ENCODE peak calls at places on chromosome 1, in nine cellular contexts. T is adrenal gland; J is RWPE2; Q is IMR-90; Z is H9; V is naive thymus-derived CD4-positive, alpha-beta T cell; B is neuronal stem cell; G is ovary; R is aorta. L is an unnamed sample. For H3K4me1, the result is how much of the 10 kb centered on the place peaks cover.

GRCh38 chr1:51986718-51987117 is 3.8 kb downstream of the RAB3B start:
- DNase-seq in T (no peak), J (no peak), Q (no peak), Z (no peak), V (no peak), B (no peak), G (no peak), R (no peak), L (no peak)

GRCh38 chr1:9850442-9851162 is 26.8 kb upstream of the CLSTN1 start:
- DNase-seq in T (no peak), J (no peak), Q (no peak), Z (peak), V (no peak), B (no peak), G (no peak), R (no peak), L (no peak)

GRCh38 chr1:1400576-1401456 is 1.7 kb upstream of the CCNL2 start:
- DNase-seq in T (no peak), J (no peak), Q (peak), Z (no peak), V (no peak), B (no peak), G (no peak), R (no peak), L (no peak)

GRCh38 chr1:161487483-161487827 is 17.8 kb upstream of the FCGR2A start:
- DNase-seq in T (peak), J (no peak), Q (peak), Z (no peak), V (no peak), B (no peak), G (no peak), R (peak), L (no peak)

GRCh38 chr1:81377406-81377805 is 423.3 kb upstream of the ADGRL2 start:
- DNase-seq in T (no peak), J (no peak), Q (no peak), Z (peak), V (no peak), B (no peak), G (no peak), R (no peak), L (no peak)

GRCh38 chr1:86429830-86430229 is 5.9 kb downstream of the CLCA2 start:
- DNase-seq in T (peak), J (no peak), Q (peak), Z (no peak), V (no peak), B (no peak), G (peak), R (peak), L (peak)

GRCh38 chr1:173988068-173988467 is 34.1 kb downstream of the RC3H1 start:
- DNase-seq in T (no peak), J (no peak), Q (no peak), Z (no peak), V (no peak), B (no peak), G (no peak), R (no peak), L (no peak)

GRCh38 chr1:66489972-66490601 is 43.9 kb upstream of the SGIP1 start:
- DNase-seq in T (no peak), J (no peak), Q (peak), Z (no peak), V (no peak), B (no peak), G (no peak), R (no peak), L (no peak)

GRCh38 chr1:197439708-197440107 is 171.7 kb downstream of the CRB1 start:
- DNase-seq in T (no peak), J (no peak), Q (no peak), Z (no peak), V (no peak), B (no peak), G (no peak), R (no peak), L (no peak)

GRCh38 chr1:160567858-160568682 is 11.2 kb downstream of the CD84 start:
- DNase-seq in T (no peak), J (no peak), Q (no peak), Z (no peak), V (no peak), B (no peak), G (no peak), R (no peak), L (no peak)

GRCh38 chr1:201223852-201224670 is 33.4 kb downstream of the IGFN1 start:
- DNase-seq in T (peak), J (no peak), Q (no peak), Z (no peak), V (no peak), B (no peak), G (no peak), R (no peak), L (no peak)

GRCh38 chr1:27686223-27686990 is 14.4 kb upstream of the IFI6 start:
- DNase-seq in T (no peak), J (no peak), Q (no peak), Z (no peak), V (no peak), B (no peak), G (no peak), R (no peak), L (no peak)

GRCh38 chr1:111191496-111191895 is 8.9 kb downstream of the DENND2D start:
- DNase-seq in T (no peak), J (no peak), Q (peak), Z (no peak), V (no peak), B (no peak), G (no peak), R (no peak), L (no peak)

GRCh38 chr1:198261886-198262285 is 105.1 kb downstream of the NEK7 start:
- DNase-seq in T (no peak), J (no peak), Q (no peak), Z (no peak), V (no peak), B (no peak), G (no peak), R (no peak), L (no peak)

GRCh38 chr1:22517936-22518335 is 45.4 kb upstream of the EPHA8 start:
- DNase-seq in T (no peak), J (no peak), Q (peak), Z (no peak), V (no peak), B (no peak), G (no peak), R (no peak), L (no peak)

GRCh38 chr1:247335871-247336270 is 4.2 kb upstream of the ZNF496 start:
- DNase-seq in T (no peak), J (no peak), Q (no peak), Z (peak), V (no peak), B (no peak), G (no peak), R (peak), L (no peak)

DNA sequence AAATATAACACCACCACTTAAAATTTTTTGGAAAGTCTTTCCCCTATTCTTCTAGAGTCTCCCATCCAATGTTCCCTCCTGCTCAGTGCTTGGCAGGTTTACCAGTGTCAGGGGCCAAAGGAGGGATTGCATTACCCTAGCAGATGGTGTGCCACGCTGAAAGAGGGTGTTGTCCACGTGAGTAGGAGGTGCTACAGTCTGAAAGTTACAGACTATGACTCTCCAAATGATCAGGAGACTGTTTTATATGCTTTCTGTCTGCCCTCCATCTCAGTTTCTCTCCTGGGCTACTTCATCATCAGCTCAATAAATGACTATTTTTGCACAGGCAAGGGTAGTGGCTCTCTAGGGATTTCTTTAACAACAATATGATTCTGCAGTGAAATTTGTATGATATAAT is 31.3 kb upstream of the ANGPTL7 start:
- DNase-seq in T (no peak), J (no peak), Q (peak), Z (no peak), V (no peak), B (no peak), G (peak), R (peak), L (no peak)
- H3K27ac ChIP-seq in T (peak), J (peak), Q (peak), Z (no peak), V (no peak), B (no peak), G (no peak), R (peak), L (peak)

GRCh38 chr1:3365519-3366158 is 88.8 kb upstream of the ARHGEF16 start:
- DNase-seq in T (no peak), J (no peak), Q (no peak), Z (no peak), V (no peak), B (no peak), G (no peak), R (no peak), L (no peak)
- H3K4me1 ChIP-seq in T (under half), J (under half), Q (under half), Z (under half), V (under half), B (under half), G (under half), R (under half), L (under half)

DNA sequence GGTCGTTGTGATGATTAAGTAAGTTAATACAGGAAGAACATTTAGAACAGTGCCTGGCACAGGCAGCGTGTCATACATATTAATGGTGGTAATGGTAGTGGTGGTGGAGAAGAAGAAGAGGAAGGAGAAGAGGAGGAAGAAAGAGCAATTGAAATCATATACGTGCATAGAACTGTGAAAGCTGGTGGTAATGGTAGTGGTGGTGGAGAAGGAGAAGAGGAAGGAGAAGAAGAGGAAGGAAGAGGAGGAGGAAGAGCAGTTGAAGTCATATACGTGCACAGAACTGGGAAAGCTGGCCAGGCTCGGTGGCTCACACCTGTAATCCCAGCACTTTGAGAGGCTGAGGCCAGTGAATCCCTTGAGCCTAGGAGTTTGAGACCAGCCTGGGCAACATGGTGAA is 121.3 kb upstream of the HOOK1 start:
- DNase-seq in T (no peak), J (no peak), Q (no peak), Z (no peak), V (no peak), B (no peak), G (no peak), R (no peak), L (no peak)
- H3K27ac ChIP-seq in T (no peak), J (no peak), Q (no peak), Z (no peak), V (no peak), B (no peak), G (no peak), R (no peak), L (no peak)

GRCh38 chr1:237303929-237304328 is 261.9 kb downstream of the RYR2 start:
- DNase-seq in T (no peak), J (no peak), Q (no peak), Z (no peak), V (no peak), B (no peak), G (no peak), R (no peak), L (no peak)

DNA sequence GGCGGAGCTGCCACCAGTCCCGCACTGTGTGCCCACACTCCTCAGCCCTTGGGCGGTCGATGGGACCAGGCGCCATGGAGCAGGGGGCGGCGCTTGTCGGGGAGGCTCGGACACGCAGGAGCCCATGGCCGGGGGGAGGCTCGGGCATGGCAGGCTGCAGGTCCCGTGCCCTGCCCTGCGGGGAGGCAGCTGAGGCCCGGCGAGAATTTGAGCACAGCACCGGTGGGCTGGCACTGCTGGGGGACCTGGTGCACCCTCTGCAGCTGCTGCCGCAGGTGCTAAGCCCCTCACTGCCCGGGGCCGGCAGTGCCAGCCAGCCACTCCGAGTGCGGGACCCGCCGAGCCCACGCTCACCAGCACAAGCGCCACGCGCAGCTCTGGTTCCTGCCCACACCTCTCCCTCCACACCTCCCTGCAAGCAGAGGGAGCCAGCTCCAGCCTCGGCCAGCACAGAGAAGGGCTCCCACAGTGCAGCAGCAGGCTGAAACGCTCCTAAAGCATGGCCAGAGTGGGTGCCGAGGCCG is 267.7 kb downstream of the RYR2 start:
- DNase-seq in T (no peak), J (no peak), Q (no peak), Z (peak), V (no peak), B (no peak), G (no peak), R (no peak), L (no peak)
- H3K4me1 ChIP-seq in T (under half), J (under half), Q (under half), Z (under half), V (under half), B (under half), G (under half), R (under half), L (under half)